ENCODE peak calls at places on chromosomes 4 and X, in nine cellular contexts. H, R, V, S, N, D, X, T and E are unnamed samples.

GRCh38 chr4:75338352-75338880 is 175.8 kb downstream of the RCHY1 start:
- DNase-seq in V (no peak), R (no peak), N (no peak), D (peak; percentile 47), H (no peak), S (no peak), T (no peak), X (no peak), E (no peak)

GRCh38 chr4:13368262-13368661 is 115.9 kb downstream of the RAB28 start:
- DNase-seq in S (peak; percentile 55), D (no peak), R (no peak), T (no peak), V (no peak), X (no peak), H (no peak), N (no peak), E (no peak)

GRCh38 chrX:7542566-7542965 is 300.4 kb upstream of the VCX start:
- DNase-seq in X (no peak), H (no peak), S (no peak), N (no peak), R (no peak), T (no peak), D (no peak), V (no peak), E (no peak)

GRCh38 chr4:169147217-169147616 is 123.5 kb downstream of the SH3RF1 start:
- DNase-seq in N (no peak), X (no peak), S (no peak), T (no peak), V (no peak), D (peak; percentile 71), H (no peak), R (peak; percentile 53), E (no peak)

GRCh38 chr4:120709986-120710385 is 212.5 kb downstream of the PRDM5 start:
- DNase-seq in X (no peak), N (no peak), V (peak; percentile 76), H (peak; percentile 24), S (peak; percentile 56), D (no peak), T (no peak), R (peak; percentile 64), E (no peak)

GRCh38 chr4:126821152-126821551 is 811.6 kb upstream of the INTU start:
- DNase-seq in X (no peak), T (no peak), H (no peak), V (no peak), D (no peak), N (no peak), S (no peak), R (no peak), E (no peak)

GRCh38 chr4:186074189-186074588 is 5.2 kb downstream of the TLR3 start:
- DNase-seq in R (no peak), V (no peak), D (no peak), N (no peak), H (no peak), X (no peak), T (no peak), S (no peak), E (peak; percentile 70)

GRCh38 chr4:6956087-6956433 is 46.4 kb downstream of the TBC1D14 start:
- DNase-seq in V (no peak), D (no peak), T (no peak), N (no peak), S (no peak), R (no peak), H (no peak), X (peak; percentile 25), E (no peak)

GRCh38 chrX:85112270-85112669 is 108.6 kb downstream of the APOOL start:
- DNase-seq in T (no peak), X (no peak), D (no peak), N (no peak), H (no peak), S (no peak), R (no peak), V (no peak), E (no peak)

GRCh38 chrX:154365052-154365600 is 9.3 kb downstream of the FLNA start:
- DNase-seq in R (no peak), D (no peak), S (no peak), T (no peak), H (no peak), N (no peak), X (no peak), V (no peak), E (no peak)

GRCh38 chrX:154360155-154360713 is 14.2 kb downstream of the FLNA start:
- DNase-seq in D (no peak), T (no peak), V (no peak), N (no peak), H (no peak), X (no peak), R (no peak), S (no peak), E (no peak)

GRCh38 chrX:154363706-154364439 is 10.6 kb downstream of the FLNA start:
- DNase-seq in T (no peak), H (no peak), D (no peak), N (no peak), V (no peak), X (no peak), S (no peak), R (no peak), E (no peak)

GRCh38 chrX:154359362-154360154 is 14.9 kb downstream of the FLNA start:
- DNase-seq in N (no peak), R (no peak), V (no peak), T (no peak), S (no peak), H (no peak), X (no peak), D (no peak), E (no peak)

DNA sequence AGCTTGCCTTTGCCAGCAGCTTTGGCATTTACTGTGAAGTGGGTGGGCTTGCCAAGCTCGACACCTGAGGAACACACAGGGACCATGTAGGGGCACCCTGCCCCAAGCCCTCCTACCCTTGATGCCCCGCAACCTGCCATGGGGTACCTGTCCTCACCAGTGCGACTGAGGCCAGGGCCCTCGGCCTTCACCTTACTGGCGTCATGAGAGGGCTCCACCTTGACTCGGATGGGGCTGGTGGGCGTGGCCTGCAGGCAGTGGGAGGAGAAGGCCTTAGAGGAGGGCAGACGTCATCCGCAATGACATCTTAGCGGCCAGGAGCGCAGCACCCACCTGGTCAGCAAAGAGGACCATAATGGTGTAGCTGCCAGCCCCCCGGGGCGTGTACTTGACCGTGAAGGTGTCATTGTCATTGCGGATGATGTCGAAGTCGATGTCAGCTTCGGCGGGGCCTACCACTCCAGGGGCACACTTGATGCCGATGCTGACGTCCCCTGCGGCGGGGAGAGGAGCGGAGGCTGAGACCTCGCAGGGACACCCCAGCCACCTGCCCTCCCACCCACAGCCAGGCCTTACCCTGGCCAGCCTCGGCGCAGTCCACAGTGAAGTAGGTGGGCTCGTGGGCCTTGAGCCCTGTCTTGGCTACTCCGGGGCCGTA is 12.2 kb downstream of the FLNA start:
- DNase-seq in R (no peak), N (no peak), X (no peak), D (no peak), T (no peak), S (no peak), V (no peak), H (no peak), E (no peak)
- H3K4me3 ChIP-seq in R (no peak overlapping the region), N (no peak overlapping the region), X (no peak overlapping the region), D (no peak overlapping the region), T (no peak overlapping the region), S (no peak overlapping the region), V (no peak overlapping the region), H (no peak overlapping the region), E (no peak overlapping the region)

DNA sequence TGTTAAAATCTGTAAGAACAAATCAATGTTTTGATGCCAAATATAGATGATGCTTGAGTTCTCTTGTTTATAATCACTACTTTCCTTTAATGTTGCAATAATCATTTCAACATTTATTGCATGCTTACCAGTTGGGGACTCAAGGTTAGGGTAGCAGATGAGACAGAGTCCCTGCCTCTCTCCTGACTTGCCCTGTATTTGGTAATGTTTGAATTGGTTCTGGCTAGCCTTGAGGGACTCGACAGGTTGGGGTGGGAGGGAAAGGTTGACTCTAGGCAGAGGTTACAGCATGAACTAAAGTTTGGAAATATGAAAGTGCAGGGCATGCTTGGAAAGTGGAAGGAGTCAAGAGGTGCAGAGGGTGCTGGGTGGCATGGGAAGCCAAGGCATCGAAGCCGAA is 2.0 kb downstream of the SEC24B start:
- DNase-seq in V (no peak), R (no peak), T (no peak), S (no peak), X (no peak), N (no peak), H (no peak), D (no peak), E (no peak)
- H3K4me3 ChIP-seq in V (no peak overlapping the region), R (peak overlapping the region; percentile 82), T (no peak overlapping the region), S (peak overlapping the region; percentile 84), X (no peak overlapping the region), N (no peak overlapping the region), H (no peak overlapping the region), D (peak overlapping the region; percentile 79), E (no peak overlapping the region)

DNA sequence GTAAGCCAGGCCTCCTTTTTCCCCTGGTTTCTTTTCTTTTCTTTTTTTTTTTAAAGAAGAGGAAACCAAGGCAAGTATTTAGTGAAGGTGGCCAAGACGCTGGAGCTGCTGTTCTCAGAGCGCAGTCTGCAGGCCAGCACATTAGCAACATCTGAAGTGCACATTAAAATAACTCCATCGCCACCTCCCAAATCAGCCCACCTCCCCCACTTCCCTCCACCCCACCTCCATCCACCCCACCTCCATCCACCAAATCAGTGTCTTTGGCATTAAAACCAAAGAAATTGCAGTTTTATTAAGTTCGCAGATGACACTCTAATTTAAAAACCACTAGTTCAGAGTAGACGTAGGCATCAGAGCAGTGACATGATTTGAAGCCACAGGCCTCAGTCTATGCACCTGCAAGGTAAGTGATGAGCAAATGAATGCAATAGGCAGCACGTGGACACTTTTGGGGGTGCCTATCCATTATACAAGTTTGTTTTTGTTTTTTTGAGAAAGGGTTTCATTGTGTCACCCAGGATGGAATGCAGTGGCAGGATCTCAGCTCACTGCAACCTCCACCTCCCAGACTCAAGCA is 88.1 kb upstream of the TRIM2 start:
- DNase-seq in X (no peak), H (no peak), V (no peak), S (no peak), T (no peak), D (no peak), N (peak; percentile 16), R (no peak), E (no peak)
- H3K4me3 ChIP-seq in X (peak overlapping the region; percentile 35), H (no peak overlapping the region), V (peak overlapping the region; percentile 33), S (no peak overlapping the region), T (no peak overlapping the region), D (peak overlapping the region; percentile 54), N (no peak overlapping the region), R (no peak overlapping the region), E (no peak overlapping the region)

GRCh38 chr4:2411786-2412510 is 6.5 kb downstream of the ZFYVE28 start:
- DNase-seq in T (no peak), D (no peak), S (no peak), H (no peak), N (no peak), X (no peak), V (no peak), R (no peak), E (no peak)
- H3K4me3 ChIP-seq in T (no peak overlapping the region), D (peak overlapping the region; percentile 64), S (no peak overlapping the region), H (no peak overlapping the region), N (no peak overlapping the region), X (no peak overlapping the region), V (no peak overlapping the region), R (no peak overlapping the region), E (no peak overlapping the region)

DNA sequence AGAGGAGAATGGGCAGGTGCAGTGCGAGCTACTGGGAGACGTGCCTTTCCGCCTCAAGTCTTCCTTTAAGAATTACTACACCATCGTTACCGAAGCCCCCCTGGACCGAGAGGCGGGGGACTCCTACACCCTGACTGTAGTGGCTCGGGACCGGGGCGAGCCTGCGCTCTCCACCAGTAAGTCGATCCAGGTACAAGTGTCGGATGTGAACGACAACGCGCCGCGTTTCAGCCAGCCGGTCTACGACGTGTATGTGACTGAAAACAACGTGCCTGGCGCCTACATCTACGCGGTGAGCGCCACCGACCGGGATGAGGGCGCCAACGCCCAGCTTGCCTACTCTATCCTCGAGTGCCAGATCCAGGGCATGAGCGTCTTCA is 2.2 kb downstream of the PCDH10 start:
- DNase-seq in R (peak; percentile 25), H (no peak), S (peak; percentile 7), N (no peak), X (no peak), D (no peak), V (no peak), T (no peak), E (no peak)
- H3K4me3 ChIP-seq in R (no peak overlapping the region), H (peak overlapping the region; percentile 71), S (peak overlapping the region; percentile 50), N (no peak overlapping the region), X (peak overlapping the region; percentile 39), D (no peak overlapping the region), V (no peak overlapping the region), T (no peak overlapping the region), E (no peak overlapping the region)